ENCODE peak calls at places on chromosomes 3 and 15, in four cellular contexts. X is GM23338, Z is right lobe of liver, L is fibroblast of lung. B is an unnamed sample. For H3K4me1, the result is how much of the 10 kb centered on the place peaks cover.

GRCh38 chr3:38049358-38050126 is 10.5 kb downstream of the DLEC1 start:
- DNase-seq in Z (no peak), L (no peak), X (no peak), B (no peak)

GRCh38 chr3:32391643-32392529 is at the start of gene CMTM7:
- DNase-seq in X (peak), Z (peak), L (peak), B (peak)

GRCh38 chr15:45548753-45549520 is 26.4 kb upstream of the SLC30A4 start:
- DNase-seq in X (peak), Z (no peak), L (no peak), B (no peak)

GRCh38 chr3:187987162-187987561 is 166.8 kb upstream of the LPP start:
- DNase-seq in Z (no peak), X (no peak), L (no peak), B (no peak)

GRCh38 chr3:121883507-121883906 is 10.7 kb upstream of the SLC15A2 start:
- DNase-seq in Z (no peak), X (peak), L (peak), B (no peak)

GRCh38 chr3:115325539-115325938 is 178.5 kb upstream of the ZBTB20 start:
- DNase-seq in X (peak), L (peak), Z (peak), B (no peak)

GRCh38 chr15:23854535-23855252 is 167.6 kb upstream of the NDN start:
- DNase-seq in Z (no peak), X (peak), L (peak), B (no peak)

GRCh38 chr3:161049683-161050248 is 55.4 kb downstream of the B3GALNT1 start:
- DNase-seq in X (no peak), L (no peak), Z (no peak), B (no peak)

GRCh38 chr15:96333194-96334016 is 2.9 kb downstream of the NR2F2 start:
- DNase-seq in Z (peak), L (peak), X (peak), B (no peak)

GRCh38 chr3:99578339-99578970 is 59.9 kb upstream of the COL8A1 start:
- DNase-seq in Z (no peak), L (no peak), X (no peak), B (no peak)

GRCh38 chr15:72492733-72493132 is 18.6 kb downstream of the ARIH1 start:
- DNase-seq in Z (no peak), X (no peak), L (no peak), B (no peak)

GRCh38 chr15:45634442-45635190 is at the start of gene SQOR:
- DNase-seq in X (peak), Z (peak), L (peak), B (peak)

GRCh38 chr15:45402955-45403892 is 24.9 kb upstream of the GATM start:
- DNase-seq in X (peak), L (peak), Z (peak), B (peak)

GRCh38 chr15:92645731-92646130 is 9.8 kb downstream of the FAM174B start:
- DNase-seq in Z (no peak), L (no peak), X (no peak), B (no peak)

GRCh38 chr3:58824777-58825176 is 158.2 kb upstream of the FAM3D start:
- DNase-seq in Z (no peak), X (no peak), L (no peak), B (no peak)

GRCh38 chr3:61530355-61530754 is 31.0 kb upstream of the PTPRG start:
- DNase-seq in L (peak), X (peak), Z (no peak), B (no peak)

GRCh38 chr3:113495035-113495434 is 19.9 kb downstream of the SPICE1 start:
- DNase-seq in Z (no peak), X (peak), L (peak), B (no peak)

DNA sequence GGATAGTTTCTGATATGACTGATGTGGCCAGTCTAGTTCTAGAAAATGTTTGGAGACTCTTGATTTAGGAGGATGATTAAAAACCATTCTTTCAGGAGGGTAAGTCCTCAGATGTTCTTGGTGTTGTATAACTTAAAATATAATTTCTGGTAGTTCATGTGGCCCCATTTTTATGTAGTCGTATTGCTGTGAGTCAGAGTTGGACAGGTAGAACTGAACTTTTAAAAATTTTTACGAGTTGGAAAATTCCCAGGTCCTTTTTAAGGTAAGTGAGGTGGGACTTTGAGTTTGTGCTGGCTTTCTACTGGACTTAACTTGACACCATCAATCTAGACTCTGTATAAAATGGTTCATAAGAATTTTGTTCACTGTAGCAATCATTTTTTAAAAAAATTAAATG is 92.3 kb downstream of the TCF12 start:
- DNase-seq in L (no peak), X (no peak), Z (no peak), B (no peak)
- TF ChIP-seq CTCF in L (no peak), X (no peak), Z (no peak), B (no peak)

GRCh38 chr3:178384302-178384939 is 151.8 kb upstream of the KCNMB2 start:
- DNase-seq in L (peak), Z (no peak), X (no peak), B (no peak)
- H3K4me3 ChIP-seq in L (no peak), Z (no peak), X (no peak), B (no peak)

DNA sequence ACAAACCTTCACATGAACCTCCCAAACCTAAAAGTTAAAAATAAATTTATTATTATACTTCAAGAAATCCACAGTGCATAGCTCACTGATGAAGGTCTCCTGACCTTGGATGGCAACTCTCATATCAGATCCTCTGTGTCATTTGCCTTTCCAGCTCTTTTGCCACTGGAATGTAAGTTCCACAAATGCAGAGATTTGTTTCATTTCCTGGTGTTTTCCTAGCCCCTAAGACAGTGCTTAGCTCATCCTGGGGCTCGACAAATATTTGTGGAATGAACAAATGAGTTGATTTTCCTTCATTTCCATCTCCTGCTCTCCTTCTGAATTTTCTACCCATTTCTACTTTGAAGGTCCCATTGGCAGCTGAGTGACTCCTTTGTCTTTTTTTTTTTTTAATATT is 56.0 kb downstream of the FRMD4B start:
- DNase-seq in X (no peak), Z (no peak), L (no peak), B (no peak)
- H3K4me1 ChIP-seq in X (under half), Z (under half), L (under half), B (under half)

DNA sequence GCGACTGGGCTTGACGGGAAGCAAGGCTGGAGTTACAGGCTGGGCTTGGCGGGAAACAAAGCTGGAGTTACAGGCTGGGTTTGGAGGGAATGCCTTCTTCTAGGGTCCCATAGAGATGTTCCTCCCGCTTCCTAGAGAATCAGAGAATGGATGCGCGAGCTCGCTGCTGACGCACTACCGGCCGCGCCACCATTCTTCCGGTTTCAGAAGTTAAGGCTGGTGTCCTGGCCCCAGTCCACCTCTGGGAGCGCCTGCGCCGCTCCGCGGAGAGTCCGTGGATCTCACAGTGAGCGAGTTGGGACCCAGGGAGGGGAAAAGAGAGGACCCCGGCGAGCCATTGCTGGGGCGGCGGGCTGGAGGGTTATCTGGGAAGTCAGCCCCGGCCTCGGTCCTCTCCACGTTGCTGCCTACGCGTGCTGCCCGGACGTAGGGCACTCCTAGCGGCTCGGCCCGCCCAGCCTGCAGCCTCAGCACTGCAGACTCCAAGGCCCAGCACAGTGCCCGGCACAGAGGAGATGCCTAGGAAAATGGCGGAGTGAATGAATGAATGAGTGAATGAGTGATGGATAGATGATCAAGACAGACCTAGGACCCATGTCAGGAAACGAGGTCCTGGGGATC is at the start of gene ZNF502:
- DNase-seq in Z (peak), L (peak), X (peak), B (peak)
- TF ChIP-seq CTCF in Z (peak), L (peak), X (peak), B (peak)

GRCh38 chr3:174156200-174156599 is 702.9 kb upstream of the NAALADL2 start:
- DNase-seq in L (no peak), X (no peak), Z (no peak), B (no peak)
- H3K4me3 ChIP-seq in L (no peak), X (no peak), Z (no peak), B (no peak)

GRCh38 chr3:36900474-36901443 is 44.1 kb downstream of the TRANK1 start:
- DNase-seq in L (no peak), X (no peak), Z (no peak), B (no peak)

GRCh38 chr3:36904641-36905040 is 40.2 kb downstream of the TRANK1 start:
- DNase-seq in L (peak), X (peak), Z (no peak), B (no peak)

GRCh38 chr3:36905545-36905944 is 39.3 kb downstream of the TRANK1 start:
- DNase-seq in L (no peak), X (no peak), Z (no peak), B (no peak)

GRCh38 chr3:36903119-36903882 is 41.6 kb downstream of the TRANK1 start:
- DNase-seq in L (no peak), X (no peak), Z (no peak), B (no peak)

GRCh38 chr3:36901588-36901987 is 43.3 kb downstream of the TRANK1 start:
- DNase-seq in L (no peak), X (no peak), Z (no peak), B (no peak)
- H3K4me1 ChIP-seq in L (under half), X (under half), Z (under half), B (under half)

GRCh38 chr3:101998256-101998926 is 149.1 kb downstream of the NFKBIZ start:
- DNase-seq in L (no peak), Z (no peak), X (no peak), B (no peak)
- TF ChIP-seq CTCF in L (no peak), Z (no peak), X (peak), B (no peak)

B was measured in breast epithelium.